ENCODE peak calls at places on chromosomes 12 and 14, in eight cellular contexts. R is M059J; Q is choroid plexus epithelial cell; G is activated CD4-positive, alpha-beta T cell treated with anti-CD3 and anti-CD28 coated beads, Interleukin-2, amount 10 ng/mL, durations not matched to agents 24 days and 14 days; K is stimulated activated naive CD4-positive, alpha-beta T cell; F is NCI-H1105 treated with DMSO at 0.1 percent for 48 hours; S is activated naive CD4-positive, alpha-beta T cell treated with anti-CD3 and anti-CD28 coated beads, Interleukin-2, amount 10 ng/mL, durations not matched to agents 7 days and 5 days; Z is adrenal gland. J is an unnamed sample.

GRCh38 chr14:93893550-93894329 is 33.4 kb upstream of the FAM181A start:
- DNase-seq in R (no peak), Q (no peak), G (no peak), K (no peak), F (no peak), S (no peak), Z (no peak), J (no peak)

GRCh38 chr14:42224053-42224888 is 617.6 kb downstream of the LRFN5 start:
- DNase-seq in R (peak; percentile 51), Q (peak; percentile 71), G (peak; percentile 61), K (no peak), F (peak; percentile 88), S (peak; percentile 33), Z (peak; percentile 78), J (peak; percentile 40)

GRCh38 chr12:31238764-31239387 is 87.1 kb downstream of the SINHCAF start:
- DNase-seq in R (peak; percentile 70), Q (peak; percentile 72), G (peak; percentile 86), K (peak; percentile 36), F (peak; percentile 62), S (peak; percentile 83), Z (peak; percentile 78), J (peak; percentile 70)

GRCh38 chr14:79668941-79669340 is 542.4 kb downstream of the DIO2 start:
- DNase-seq in R (no peak), Q (no peak), G (no peak), K (no peak), F (peak; percentile 54), S (no peak), Z (no peak), J (no peak)

GRCh38 chr12:132593938-132594358 is 16.4 kb downstream of the LRCOL1 start:
- DNase-seq in R (peak; percentile 60), Q (peak; percentile 96), G (peak; percentile 72), K (no peak), F (no peak), S (peak; percentile 45), Z (peak; percentile 93), J (peak; percentile 95)

GRCh38 chr14:92929689-92930608 is 7.0 kb downstream of the CHGA start:
- DNase-seq in R (no peak), Q (no peak), G (no peak), K (no peak), F (no peak), S (no peak), Z (no peak), J (no peak)

GRCh38 chr14:31266437-31267331 is 59.1 kb upstream of the HECTD1 start:
- DNase-seq in R (no peak), Q (no peak), G (no peak), K (no peak), F (no peak), S (no peak), Z (no peak), J (no peak)

GRCh38 chr12:42794811-42795210 is 205.3 kb upstream of the PRICKLE1 start:
- DNase-seq in R (peak; percentile 60), Q (no peak), G (no peak), K (no peak), F (no peak), S (no peak), Z (no peak), J (no peak)

GRCh38 chr12:7015555-7016370 is 2.5 kb downstream of the LPCAT3 start:
- DNase-seq in R (no peak), Q (peak; percentile 55), G (no peak), K (no peak), F (no peak), S (no peak), Z (no peak), J (no peak)

GRCh38 chr12:120353136-120353535 is 15.8 kb downstream of the MSI1 start:
- DNase-seq in R (no peak), Q (no peak), G (no peak), K (no peak), F (no peak), S (no peak), Z (no peak), J (no peak)